ENCODE peak calls at places on chromosomes 6 and 20, in eight cellular contexts. P is CD4-positive, alpha-beta memory T cell; F is right lobe of liver; S is HepG2; N is bronchial epithelial cell; D is AG04450; M is vagina; E is right atrium auricular region. Y is an unnamed sample.
A peak's percentile ranks its signal among the peaks of the same experiment; 100 is the strongest.

GRCh38 chr6:11229267-11230043 is 3.0 kb downstream of the NEDD9 start:
- DNase-seq in N (peak; percentile 80), D (no peak), E (no peak), M (no peak), F (no peak), S (no peak), P (no peak), Y (no peak)

GRCh38 chr6:86683132-86683908 is 254.0 kb upstream of the HTR1E start:
- DNase-seq in S (no peak), M (no peak), F (no peak), E (no peak), N (no peak), P (no peak), D (no peak), Y (no peak)

GRCh38 chr6:100565439-100566104 is 100.9 kb upstream of the SIM1 start:
- DNase-seq in P (no peak), E (no peak), N (no peak), M (no peak), D (no peak), F (no peak), S (no peak), Y (no peak)

GRCh38 chr6:130943738-130944137 is 116.5 kb downstream of the SMLR1 start:
- DNase-seq in M (no peak), S (peak; percentile 88), N (no peak), E (no peak), D (no peak), F (no peak), P (no peak), Y (no peak)

GRCh38 chr6:142728910-142729481 is 216.0 kb downstream of the HIVEP2 start:
- DNase-seq in F (no peak), M (no peak), S (no peak), N (no peak), P (no peak), E (no peak), D (no peak), Y (no peak)

GRCh38 chr20:20690676-20691476 is 21.6 kb downstream of the RALGAPA2 start:
- DNase-seq in P (no peak), N (no peak), F (no peak), E (no peak), D (no peak), M (no peak), S (no peak), Y (no peak)

GRCh38 chr20:63495771-63496403 is 3.0 kb downstream of the EEF1A2 start:
- DNase-seq in E (no peak), M (no peak), N (peak; percentile 22), F (peak; percentile 78), D (no peak), P (peak; percentile 68), S (peak; percentile 49), Y (peak; percentile 71)

GRCh38 chr20:50085146-50085480 is 27.8 kb downstream of the UBE2V1 start:
- DNase-seq in D (no peak), M (no peak), F (no peak), N (no peak), P (no peak), S (no peak), E (no peak), Y (no peak)

GRCh38 chr6:82365011-82365751 is 1.6 kb downstream of the TPBG start:
- DNase-seq in F (no peak), P (peak; percentile 13), N (peak; percentile 37), M (no peak), D (no peak), E (no peak), S (no peak), Y (no peak)

GRCh38 chr6:97705568-97705967 is 422.6 kb upstream of the MMS22L start:
- DNase-seq in P (no peak), M (no peak), F (no peak), N (peak; percentile 25), D (no peak), S (peak; percentile 5), E (no peak), Y (no peak)

GRCh38 chr6:17908831-17909230 is 78.6 kb downstream of the KIF13A start:
- DNase-seq in F (no peak), D (no peak), N (peak; percentile 40), E (no peak), S (peak; percentile 56), M (no peak), P (no peak), Y (no peak)

GRCh38 chr20:4138056-4138455 is 122.7 kb upstream of the RNF24 start:
- DNase-seq in D (no peak), P (no peak), E (no peak), S (peak; percentile 67), F (no peak), N (no peak), M (no peak), Y (no peak)

GRCh38 chr6:113076116-113076515 is 729.0 kb downstream of the RFPL4B start:
- DNase-seq in E (no peak), F (no peak), S (no peak), D (no peak), N (no peak), P (no peak), M (no peak), Y (no peak)

GRCh38 chr6:166244353-166245045 is 63.7 kb downstream of the PRR18 start:
- DNase-seq in N (no peak), D (no peak), S (no peak), E (no peak), F (no peak), P (no peak), M (no peak), Y (no peak)

GRCh38 chr6:152636675-152637421 is at the start of gene SYNE1:
- DNase-seq in E (no peak), N (no peak), S (no peak), P (no peak), M (no peak), F (peak; percentile 67), D (no peak), Y (no peak)

GRCh38 chr6:3456794-3457709 is at the start of gene SLC22A23:
- DNase-seq in M (no peak), D (no peak), E (no peak), F (peak; percentile 92), P (peak; percentile 78), N (peak; percentile 27), S (peak; percentile 56), Y (peak; percentile 63)

GRCh38 chr6:3458706-3459421 is 2.0 kb upstream of the SLC22A23 start:
- DNase-seq in N (no peak), S (no peak), M (no peak), D (no peak), P (no peak), E (no peak), F (no peak), Y (no peak)

GRCh38 chr6:3455490-3456394 is 1.1 kb downstream of the SLC22A23 start:
- DNase-seq in S (peak; percentile 38), M (no peak), P (no peak), F (peak; percentile 78), D (no peak), E (no peak), N (no peak), Y (no peak)

GRCh38 chr6:3456395-3456767 is 469 bp downstream of the SLC22A23 start:
- DNase-seq in M (no peak), D (no peak), E (no peak), P (no peak), F (no peak), S (no peak), N (no peak), Y (no peak)

GRCh38 chr6:3457710-3458605 is 1.1 kb upstream of the SLC22A23 start:
- DNase-seq in E (no peak), F (peak; percentile 69), N (peak; percentile 67), M (no peak), P (peak; percentile 17), D (no peak), S (peak; percentile 37), Y (no peak)
- H3K4me3 ChIP-seq in E (peak overlapping the region; percentile 45), F (peak overlapping the region; percentile 64), N (peak overlapping the region; percentile 69), M (peak overlapping the region; percentile 70), P (peak overlapping the region; percentile 50), D (no peak overlapping the region), S (peak overlapping the region; percentile 85), Y (peak overlapping the region; percentile 63)

GRCh38 chr6:27809939-27810767 is 102.0 kb downstream of the OR2B2 start:
- DNase-seq in P (peak; percentile 94), E (peak; percentile 75), S (peak; percentile 98), D (peak; percentile 95), N (peak; percentile 96), F (peak; percentile 84), M (peak; percentile 93), Y (peak; percentile 72)
- H3K4me3 ChIP-seq in P (peak overlapping the region; percentile 67), E (peak overlapping the region; percentile 56), S (peak overlapping the region; percentile 79), D (peak overlapping the region; percentile 85), N (peak overlapping the region; percentile 45), F (peak overlapping the region; percentile 60), M (peak overlapping the region; percentile 61), Y (peak overlapping the region; percentile 80)

DNA sequence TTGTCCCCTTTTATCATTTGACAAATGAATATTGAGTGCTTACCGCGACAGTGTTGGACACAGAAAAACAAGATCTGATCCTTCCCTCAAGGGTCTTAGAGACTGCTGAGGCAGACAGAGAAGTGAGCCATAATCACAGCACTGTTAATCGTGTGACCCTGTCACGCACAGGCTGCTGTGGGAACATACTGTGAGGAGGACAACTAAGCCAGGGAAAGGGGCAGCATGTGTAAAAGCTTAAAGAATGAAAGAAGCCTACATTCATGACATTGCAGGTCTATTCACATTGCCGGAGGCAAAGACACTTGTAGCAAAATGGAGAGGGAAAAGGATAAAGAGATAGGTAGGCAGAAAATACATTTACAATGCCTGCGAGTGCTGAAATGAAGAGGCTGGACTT is 32.7 kb downstream of the TRDN start:
- DNase-seq in S (no peak), E (no peak), M (no peak), D (no peak), F (no peak), P (no peak), N (no peak), Y (no peak)
- H3K4me3 ChIP-seq in S (no peak overlapping the region), E (no peak overlapping the region), M (no peak overlapping the region), D (no peak overlapping the region), F (no peak overlapping the region), P (no peak overlapping the region), N (no peak overlapping the region), Y (no peak overlapping the region)

DNA sequence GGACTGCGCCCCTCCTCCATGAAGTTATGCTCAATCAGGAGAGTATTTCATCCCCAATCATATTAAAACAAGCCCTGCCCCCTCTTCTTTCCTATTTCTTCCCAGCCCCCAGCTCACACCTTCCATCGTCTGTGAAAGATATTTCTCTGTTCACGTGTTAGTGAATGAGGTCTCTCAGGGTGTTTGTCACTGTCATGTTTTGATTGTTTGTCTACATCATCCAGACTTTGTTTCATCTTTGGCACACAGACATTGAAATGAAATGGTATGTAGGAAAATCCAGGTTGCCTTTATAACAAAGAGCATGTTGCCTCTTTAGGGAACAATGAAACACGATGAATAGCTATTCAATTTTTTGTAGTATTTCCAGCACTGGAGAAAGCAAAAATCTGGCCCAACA is 543.5 kb upstream of the CITED2 start:
- DNase-seq in P (no peak), M (no peak), E (no peak), D (no peak), N (no peak), S (no peak), F (no peak), Y (no peak)
- H3K4me3 ChIP-seq in P (no peak overlapping the region), M (no peak overlapping the region), E (no peak overlapping the region), D (no peak overlapping the region), N (no peak overlapping the region), S (no peak overlapping the region), F (no peak overlapping the region), Y (no peak overlapping the region)

GRCh38 chr6:157505912-157506491 is 125.0 kb downstream of the ZDHHC14 start:
- DNase-seq in E (no peak), S (no peak), P (no peak), D (no peak), F (no peak), N (no peak), M (no peak), Y (no peak)
- H3K4me3 ChIP-seq in E (no peak overlapping the region), S (no peak overlapping the region), P (no peak overlapping the region), D (no peak overlapping the region), F (no peak overlapping the region), N (no peak overlapping the region), M (no peak overlapping the region), Y (no peak overlapping the region)

Y was measured in effector memory CD4-positive, alpha-beta T cell.